ENCODE peak calls at places on chromosomes 4 and X, in ten cellular contexts. S, A, F, B, Y, W, K, X, V and Z are unnamed samples.

GRCh38 chr4:13597141-13597540 is 30.4 kb downstream of the BOD1L1 start:
- DNase-seq in S (no peak), A (no peak), F (no peak), B (peak; percentile 3), Y (no peak), W (no peak), K (no peak), X (no peak), V (no peak), Z (no peak)

GRCh38 chrX:119755981-119756533 is 2.3 kb upstream of the SOWAHD start:
- DNase-seq in S (no peak), A (no peak), F (peak; percentile 60), B (no peak), Y (no peak), W (no peak), K (no peak), X (no peak), V (peak; percentile 82), Z (no peak)

GRCh38 chr4:52477191-52477590 is 181.9 kb downstream of the USP46 start:
- DNase-seq in S (no peak), A (no peak), F (no peak), B (no peak), Y (no peak), W (no peak), K (no peak), X (peak; percentile 51), V (no peak), Z (no peak)

GRCh38 chr4:7987148-7987989 is 47.7 kb upstream of the AFAP1 start:
- DNase-seq in S (no peak), A (peak; percentile 75), F (peak; percentile 66), B (peak; percentile 76), Y (peak; percentile 84), W (no peak), K (peak; percentile 30), X (peak; percentile 77), V (peak; percentile 88), Z (peak; percentile 38)

GRCh38 chr4:26081795-26082498 is 167.9 kb downstream of the SMIM20 start:
- DNase-seq in S (no peak), A (no peak), F (peak; percentile 59), B (peak; percentile 55), Y (peak; percentile 69), W (no peak), K (peak; percentile 57), X (peak; percentile 69), V (peak; percentile 31), Z (no peak)

GRCh38 chr4:121958777-121959176 is 6.9 kb upstream of the TRPC3 start:
- DNase-seq in S (no peak), A (no peak), F (no peak), B (no peak), Y (no peak), W (no peak), K (no peak), X (no peak), V (no peak), Z (no peak)

GRCh38 chr4:138835833-138836521 is 179.6 kb upstream of the NOCT start:
- DNase-seq in S (no peak), A (no peak), F (no peak), B (peak; percentile 25), Y (peak; percentile 80), W (no peak), K (peak; percentile 92), X (no peak), V (no peak), Z (no peak)

GRCh38 chr4:184420881-184421416 is 53.4 kb downstream of the IRF2 start:
- DNase-seq in S (no peak), A (no peak), F (no peak), B (no peak), Y (no peak), W (no peak), K (no peak), X (no peak), V (peak; percentile 53), Z (no peak)

GRCh38 chr4:74283614-74284013 is 24.7 kb upstream of the EPGN start:
- DNase-seq in S (peak; percentile 49), A (no peak), F (no peak), B (peak; percentile 89), Y (peak; percentile 93), W (peak; percentile 43), K (no peak), X (no peak), V (no peak), Z (no peak)

GRCh38 chr4:673349-674091 is 556 bp downstream of the ATP5ME start:
- DNase-seq in S (no peak), A (no peak), F (peak; percentile 20), B (peak; percentile 38), Y (no peak), W (no peak), K (no peak), X (no peak), V (no peak), Z (no peak)

GRCh38 chr4:182346250-182346649 is 103.0 kb downstream of the TENM3 start:
- DNase-seq in S (no peak), A (no peak), F (no peak), B (no peak), Y (no peak), W (no peak), K (no peak), X (no peak), V (no peak), Z (no peak)

GRCh38 chr4:2767705-2768074 is 11.6 kb upstream of the TNIP2 start:
- DNase-seq in S (no peak), A (no peak), F (no peak), B (no peak), Y (no peak), W (no peak), K (no peak), X (no peak), V (no peak), Z (no peak)

GRCh38 chrX:112819013-112819635 is 21.5 kb downstream of the AMOT start:
- DNase-seq in S (peak; percentile 44), A (no peak), F (no peak), B (peak; percentile 0), Y (peak; percentile 50), W (no peak), K (no peak), X (no peak), V (no peak), Z (no peak)

GRCh38 chrX:44898411-44899221 is 25.6 kb downstream of the KDM6A start:
- DNase-seq in S (no peak), A (no peak), F (peak; percentile 57), B (no peak), Y (no peak), W (no peak), K (peak; percentile 6), X (no peak), V (no peak), Z (no peak)

GRCh38 chrX:132877954-132878536 is 80.4 kb downstream of the HS6ST2 start:
- DNase-seq in S (no peak), A (no peak), F (peak; percentile 45), B (no peak), Y (no peak), W (no peak), K (peak; percentile 31), X (no peak), V (no peak), Z (no peak)

GRCh38 chr4:138439143-138439581 is 197.0 kb upstream of the SLC7A11 start:
- DNase-seq in S (no peak), A (no peak), F (no peak), B (peak; percentile 75), Y (no peak), W (no peak), K (no peak), X (no peak), V (no peak), Z (no peak)

GRCh38 chrX:8869812-8870211 is 68.6 kb upstream of the FAM9A start:
- DNase-seq in S (no peak), A (no peak), F (no peak), B (no peak), Y (no peak), W (no peak), K (no peak), X (no peak), V (no peak), Z (no peak)

GRCh38 chr4:90095000-90095399 is 32.2 kb upstream of the CCSER1 start:
- DNase-seq in S (no peak), A (no peak), F (no peak), B (no peak), Y (no peak), W (no peak), K (no peak), X (no peak), V (no peak), Z (no peak)

GRCh38 chr4:56139241-56139827 is 190.6 kb downstream of the CEP135 start:
- DNase-seq in S (no peak), A (no peak), F (no peak), B (peak; percentile 18), Y (no peak), W (no peak), K (no peak), X (no peak), V (no peak), Z (no peak)

GRCh38 chr4:4752576-4753401 is 106.7 kb upstream of the MSX1 start:
- DNase-seq in S (no peak), A (no peak), F (no peak), B (peak; percentile 55), Y (no peak), W (no peak), K (no peak), X (no peak), V (no peak), Z (no peak)

GRCh38 chrX:7985568-7985967 is 58.4 kb upstream of the PNPLA4 start:
- DNase-seq in S (no peak), A (no peak), F (no peak), B (peak; percentile 49), Y (no peak), W (peak; percentile 42), K (no peak), X (no peak), V (no peak), Z (no peak)

GRCh38 chr4:121455285-121455684 is 74.5 kb upstream of the QRFPR start:
- DNase-seq in S (no peak), A (no peak), F (no peak), B (no peak), Y (no peak), W (no peak), K (no peak), X (no peak), V (no peak), Z (no peak)

GRCh38 chr4:77582151-77582550 is 23.5 kb upstream of the CXCL13 start:
- DNase-seq in S (no peak), A (no peak), F (no peak), B (peak; percentile 18), Y (peak; percentile 15), W (no peak), K (no peak), X (no peak), V (no peak), Z (no peak)

GRCh38 chr4:25069014-25069413 is 38.3 kb upstream of the LGI2 start:
- DNase-seq in S (no peak), A (no peak), F (no peak), B (no peak), Y (no peak), W (no peak), K (no peak), X (no peak), V (no peak), Z (no peak)

GRCh38 chr4:3137908-3138307 is 63.4 kb downstream of the HTT start:
- DNase-seq in S (no peak), A (no peak), F (no peak), B (no peak), Y (no peak), W (no peak), K (no peak), X (no peak), V (no peak), Z (no peak)

GRCh38 chr4:90842960-90843359 is 715.8 kb downstream of the CCSER1 start:
- DNase-seq in S (peak; percentile 29), A (no peak), F (no peak), B (no peak), Y (peak; percentile 6), W (no peak), K (no peak), X (no peak), V (peak; percentile 23), Z (no peak)

GRCh38 chr4:83535520-83535944 is 376 bp upstream of the GPAT3 start:
- DNase-seq in S (no peak), A (peak; percentile 49), F (no peak), B (peak; percentile 41), Y (peak; percentile 66), W (no peak), K (peak; percentile 45), X (peak; percentile 40), V (peak; percentile 31), Z (peak; percentile 7)

GRCh38 chr4:128371004-128371777 is 83.6 kb upstream of the PGRMC2 start:
- DNase-seq in S (no peak), A (no peak), F (no peak), B (peak; percentile 83), Y (no peak), W (no peak), K (no peak), X (no peak), V (no peak), Z (no peak)